ENCODE peak calls at places on chromosomes 1 and 21, in five cellular contexts. N, J, V, E and D are unnamed samples.

GRCh38 chr1:82321794-82322193 is 521.1 kb downstream of the ADGRL2 start:
- DNase-seq in N (no peak), V (no peak), J (no peak), E (no peak), D (no peak)

GRCh38 chr1:6118415-6118814 is 61.7 kb downstream of the CHD5 start:
- DNase-seq in J (no peak), N (no peak), E (no peak), V (no peak), D (no peak)

GRCh38 chr1:25068829-25069228 is 138.8 kb upstream of the RUNX3 start:
- DNase-seq in V (no peak), J (no peak), N (no peak), E (peak; percentile 19), D (no peak)

GRCh38 chr1:218164111-218164929 is 120.8 kb upstream of the RRP15 start:
- DNase-seq in V (no peak), N (no peak), E (peak; percentile 63), J (peak; percentile 38), D (no peak)

GRCh38 chr1:204623365-204623893 is 62.1 kb downstream of the LRRN2 start:
- DNase-seq in J (peak; percentile 91), N (peak; percentile 39), V (peak; percentile 19), E (no peak), D (peak; percentile 56)

GRCh38 chr1:2340918-2341254 is 50.5 kb downstream of the MORN1 start:
- DNase-seq in J (no peak), E (no peak), V (no peak), N (no peak), D (no peak)

GRCh38 chr1:1074631-1075147 is 583 bp upstream of the RNF223 start:
- DNase-seq in N (no peak), J (no peak), V (no peak), E (no peak), D (no peak)

GRCh38 chr1:10107985-10108663 is 75.4 kb downstream of the UBE4B start:
- DNase-seq in J (no peak), E (no peak), V (no peak), N (peak; percentile 83), D (peak; percentile 27)

GRCh38 chr1:165284471-165284870 is 72.0 kb downstream of the LMX1A start:
- DNase-seq in N (no peak), E (no peak), V (no peak), J (no peak), D (no peak)

GRCh38 chr1:147496044-147496443 is 45.3 kb upstream of the BCL9 start:
- DNase-seq in J (no peak), V (no peak), N (no peak), E (no peak), D (no peak)

GRCh38 chr1:155859234-155859829 is at the start of gene SYT11:
- DNase-seq in V (peak; percentile 96), E (peak; percentile 99), J (peak; percentile 99), N (peak; percentile 80), D (peak; percentile 77)

GRCh38 chr1:42957880-42958487 is 684 bp downstream of the SLC2A1 start:
- DNase-seq in V (peak; percentile 81), J (peak; percentile 57), N (no peak), E (peak; percentile 80), D (no peak)

GRCh38 chr1:4408380-4408779 is 246.0 kb upstream of the AJAP1 start:
- DNase-seq in N (no peak), J (no peak), V (no peak), E (no peak), D (no peak)

GRCh38 chr1:6108937-6109636 is 63.4 kb downstream of the KCNAB2 start:
- DNase-seq in V (peak; percentile 75), E (peak; percentile 43), J (peak; percentile 40), N (no peak), D (no peak)

GRCh38 chr1:15067148-15067547 is 86.4 kb upstream of the TMEM51 start:
- DNase-seq in J (no peak), N (no peak), E (no peak), V (no peak), D (no peak)

GRCh38 chr1:29235955-29236742 is at the start of gene PTPRU:
- DNase-seq in J (peak; percentile 71), V (peak; percentile 74), N (no peak), E (peak; percentile 73), D (no peak)

GRCh38 chr1:40762144-40762923 is 21.3 kb upstream of the KCNQ4 start:
- DNase-seq in V (no peak), J (no peak), E (no peak), N (no peak), D (no peak)

GRCh38 chr1:229086091-229086490 is 184.8 kb upstream of the RAB4A start:
- DNase-seq in J (no peak), V (no peak), E (no peak), N (no peak), D (no peak)

GRCh38 chr21:39610705-39611104 is 2.0 kb upstream of the B3GALT5 start:
- DNase-seq in N (no peak), J (no peak), V (no peak), E (no peak), D (no peak)

GRCh38 chr1:227900571-227901051 is 47.1 kb downstream of the WNT9A start:
- DNase-seq in N (no peak), V (no peak), J (no peak), E (no peak), D (no peak)

GRCh38 chr21:42925114-42925907 is at the start of gene ERVH48-1:
- DNase-seq in J (no peak), N (no peak), V (peak; percentile 68), E (peak; percentile 31), D (no peak)

GRCh38 chr1:32991386-32991785 is 26.8 kb upstream of the RNF19B start:
- DNase-seq in V (no peak), J (no peak), E (no peak), N (no peak), D (no peak)

GRCh38 chr1:180503274-180503862 is 991 bp upstream of the ACBD6 start:
- DNase-seq in V (peak; percentile 64), J (no peak), E (no peak), N (no peak), D (no peak)

GRCh38 chr21:45285266-45285931 is 2.3 kb downstream of the POFUT2 start:
- DNase-seq in E (no peak), N (no peak), J (peak; percentile 4), V (no peak), D (no peak)

GRCh38 chr21:8989883-8990325 is 1531.5 kb upstream of the TPTE start:
- DNase-seq in N (no peak), J (no peak), E (no peak), V (no peak), D (no peak)

DNA sequence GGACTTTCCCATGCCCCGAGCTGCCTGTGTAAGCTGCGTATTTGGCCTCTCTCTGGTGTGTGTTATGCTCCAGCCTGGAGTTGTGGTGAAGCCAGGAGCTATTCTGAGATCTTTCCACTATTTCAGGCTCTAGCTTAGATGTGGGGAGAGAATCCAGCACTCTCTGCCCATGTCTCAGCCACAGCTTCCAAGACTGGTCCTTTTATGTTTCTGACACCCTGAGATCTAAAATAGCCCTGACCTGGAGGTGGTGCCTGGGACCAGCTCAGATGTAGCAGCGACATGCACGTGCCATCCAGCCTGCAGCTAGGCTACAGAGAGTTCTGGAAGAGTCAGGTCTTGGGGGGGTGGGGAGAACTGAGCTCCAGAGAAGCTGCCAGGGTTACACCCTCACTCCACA is 76.5 kb downstream of the TENT5C start:
- DNase-seq in V (no peak), N (no peak), J (no peak), E (no peak), D (no peak)
- H3K4me3 ChIP-seq in V (no peak overlapping the region), N (no peak overlapping the region), J (no peak overlapping the region), E (no peak overlapping the region), D (no peak overlapping the region)

GRCh38 chr1:44784094-44785026 is 3.6 kb downstream of the BEST4 start:
- DNase-seq in N (no peak), J (no peak), V (peak; percentile 30), E (peak; percentile 68), D (no peak)
- TF ChIP-seq CTCF in N (no peak), J (no peak), V (no peak), E (peak; percentile 70), D (peak; percentile 30)

GRCh38 chr1:19688041-19688842 is 23.6 kb downstream of the HTR6 start:
- DNase-seq in E (no peak), N (no peak), J (no peak), V (no peak), D (no peak)
- H3K4me3 ChIP-seq in E (no peak overlapping the region), N (no peak overlapping the region), J (no peak overlapping the region), V (no peak overlapping the region), D (no peak overlapping the region)

GRCh38 chr1:199791495-199791894 is 236.0 kb upstream of the NR5A2 start:
- DNase-seq in J (no peak), E (no peak), V (no peak), N (no peak), D (no peak)
- TF ChIP-seq CTCF in J (no peak), E (no peak), V (no peak), N (no peak), D (no peak)

GRCh38 chr1:94821636-94822305 is 1.6 kb downstream of the SLC44A3 start:
- DNase-seq in E (no peak), J (peak; percentile 65), N (no peak), V (no peak), D (peak; percentile 70)
- H3K4me3 ChIP-seq in E (no peak overlapping the region), J (peak overlapping the region; percentile 88), N (no peak overlapping the region), V (no peak overlapping the region), D (peak overlapping the region; percentile 87)

GRCh38 chr1:187999973-188000372 is 1171.2 kb downstream of the PLA2G4A start:
- DNase-seq in E (no peak), J (no peak), N (no peak), V (no peak), D (no peak)
- TF ChIP-seq CTCF in E (no peak), J (no peak), N (no peak), V (no peak), D (peak; percentile 65)

GRCh38 chr21:41503331-41503730 is 4.6 kb downstream of the TMPRSS2 start:
- DNase-seq in E (no peak), N (no peak), J (no peak), V (no peak), D (no peak)

GRCh38 chr21:41501919-41502318 is 6.0 kb downstream of the TMPRSS2 start:
- DNase-seq in V (no peak), E (no peak), J (no peak), N (no peak), D (no peak)

GRCh38 chr21:41499920-41500319 is 8.0 kb downstream of the TMPRSS2 start:
- DNase-seq in J (no peak), N (no peak), E (no peak), V (no peak), D (no peak)

GRCh38 chr21:41500354-41500753 is 7.6 kb downstream of the TMPRSS2 start:
- DNase-seq in J (no peak), N (no peak), V (no peak), E (no peak), D (no peak)

GRCh38 chr21:41500931-41501381 is 7.0 kb downstream of the TMPRSS2 start:
- DNase-seq in N (no peak), E (no peak), J (no peak), V (no peak), D (no peak)
- H3K4me3 ChIP-seq in N (no peak overlapping the region), E (no peak overlapping the region), J (no peak overlapping the region), V (no peak overlapping the region), D (no peak overlapping the region)